ENCODE peak calls at places on chromosomes 7 and 10, in five cellular contexts. One of them, this sample, is unnamed. For H3K4me1, the result is how much of the 10 kb centered on the place peaks cover.

GRCh38 chr7:108376206-108376605 is 80.0 kb downstream of the NRCAM start:
- DNase-seq in endodermal cell: no peak
- DNase-seq in cardiac muscle cell: no peak
- DNase-seq in prostate gland: no peak
- DNase-seq in aorta: no peak
- DNase-seq in this sample: no peak

GRCh38 chr7:77209479-77210139 is 10.0 kb upstream of the FGL2 start:
- DNase-seq in endodermal cell: no peak
- DNase-seq in cardiac muscle cell: no peak
- DNase-seq in prostate gland: no peak
- DNase-seq in aorta: no peak
- DNase-seq in this sample: no peak

GRCh38 chr10:24341371-24341770 is 132.4 kb downstream of the KIAA1217 start:
- DNase-seq in endodermal cell: no peak
- DNase-seq in cardiac muscle cell: no peak
- DNase-seq in prostate gland: no peak
- DNase-seq in aorta: no peak
- DNase-seq in this sample: no peak

GRCh38 chr10:120827251-120827875 is 23.8 kb upstream of the WDR11 start:
- DNase-seq in endodermal cell: no peak
- DNase-seq in cardiac muscle cell: no peak
- DNase-seq in prostate gland: no peak
- DNase-seq in aorta: no peak
- DNase-seq in this sample: no peak

GRCh38 chr7:54841772-54842707 is 83.0 kb upstream of the SEC61G start:
- DNase-seq in endodermal cell: peak
- DNase-seq in cardiac muscle cell: peak
- DNase-seq in prostate gland: no peak
- DNase-seq in aorta: peak
- DNase-seq in this sample: no peak

GRCh38 chr10:17742918-17743317 is 9.1 kb upstream of the TMEM236 start:
- DNase-seq in endodermal cell: peak
- DNase-seq in cardiac muscle cell: peak
- DNase-seq in prostate gland: peak
- DNase-seq in aorta: peak
- DNase-seq in this sample: no peak

GRCh38 chr10:124646483-124647352 is 97.5 kb downstream of the FAM53B start:
- DNase-seq in endodermal cell: no peak
- DNase-seq in cardiac muscle cell: no peak
- DNase-seq in prostate gland: no peak
- DNase-seq in aorta: peak
- DNase-seq in this sample: peak

GRCh38 chr10:93916257-93917063 is 22.7 kb downstream of the SLC35G1 start:
- DNase-seq in endodermal cell: no peak
- DNase-seq in cardiac muscle cell: peak
- DNase-seq in prostate gland: no peak
- DNase-seq in aorta: no peak
- DNase-seq in this sample: no peak

GRCh38 chr10:68816796-68817412 is 10.4 kb upstream of the STOX1 start:
- DNase-seq in endodermal cell: no peak
- DNase-seq in cardiac muscle cell: no peak
- DNase-seq in prostate gland: no peak
- DNase-seq in aorta: no peak
- DNase-seq in this sample: no peak

GRCh38 chr10:71278691-71279588 is 40.1 kb upstream of the SLC29A3 start:
- DNase-seq in endodermal cell: peak
- DNase-seq in cardiac muscle cell: no peak
- DNase-seq in prostate gland: no peak
- DNase-seq in aorta: no peak
- DNase-seq in this sample: no peak

GRCh38 chr10:68561804-68562649 is 1.9 kb downstream of the TET1 start:
- DNase-seq in endodermal cell: peak
- DNase-seq in cardiac muscle cell: peak
- DNase-seq in prostate gland: no peak
- DNase-seq in aorta: no peak
- DNase-seq in this sample: no peak

GRCh38 chr7:302054-302992 is 12.4 kb downstream of the FOXL3 start:
- DNase-seq in endodermal cell: peak
- DNase-seq in cardiac muscle cell: no peak
- DNase-seq in prostate gland: no peak
- DNase-seq in aorta: no peak
- DNase-seq in this sample: no peak

GRCh38 chr7:92255308-92255707 is 9.5 kb downstream of the ANKIB1 start:
- DNase-seq in endodermal cell: no peak
- DNase-seq in cardiac muscle cell: no peak
- DNase-seq in prostate gland: no peak
- DNase-seq in aorta: peak
- DNase-seq in this sample: no peak

GRCh38 chr10:98778277-98778759 is 331.6 kb upstream of the HPS1 start:
- DNase-seq in endodermal cell: no peak
- DNase-seq in cardiac muscle cell: no peak
- DNase-seq in prostate gland: no peak
- DNase-seq in aorta: no peak
- DNase-seq in this sample: no peak

GRCh38 chr7:41573881-41574280 is 129.0 kb downstream of the INHBA start:
- DNase-seq in endodermal cell: no peak
- DNase-seq in cardiac muscle cell: no peak
- DNase-seq in prostate gland: no peak
- DNase-seq in aorta: no peak
- DNase-seq in this sample: no peak

GRCh38 chr10:86756511-86757109 is at the start of gene BMPR1A:
- DNase-seq in endodermal cell: peak
- DNase-seq in cardiac muscle cell: peak
- DNase-seq in prostate gland: peak
- DNase-seq in aorta: peak
- DNase-seq in this sample: peak

GRCh38 chr10:75432176-75432575 is 752 bp downstream of the LRMDA start:
- DNase-seq in endodermal cell: peak
- DNase-seq in cardiac muscle cell: no peak
- DNase-seq in prostate gland: no peak
- DNase-seq in aorta: no peak
- DNase-seq in this sample: no peak

GRCh38 chr7:1555813-1556540 is at the start of gene TMEM184A:
- DNase-seq in endodermal cell: peak
- DNase-seq in cardiac muscle cell: peak
- DNase-seq in prostate gland: peak
- DNase-seq in aorta: no peak
- DNase-seq in this sample: peak

GRCh38 chr7:123209786-123210185 is 10.0 kb upstream of the SLC13A1 start:
- DNase-seq in endodermal cell: no peak
- DNase-seq in cardiac muscle cell: peak
- DNase-seq in prostate gland: no peak
- DNase-seq in aorta: no peak
- DNase-seq in this sample: no peak

GRCh38 chr10:44043646-44044368 is 341.1 kb downstream of the CXCL12 start:
- DNase-seq in endodermal cell: no peak
- DNase-seq in cardiac muscle cell: no peak
- DNase-seq in prostate gland: no peak
- DNase-seq in aorta: no peak
- DNase-seq in this sample: no peak

GRCh38 chr10:113435881-113436280 is 117.0 kb upstream of the HABP2 start:
- DNase-seq in endodermal cell: no peak
- DNase-seq in cardiac muscle cell: no peak
- DNase-seq in prostate gland: no peak
- DNase-seq in aorta: no peak
- DNase-seq in this sample: no peak

GRCh38 chr10:100774876-100775275 is 29.5 kb downstream of the PAX2 start:
- DNase-seq in endodermal cell: no peak
- DNase-seq in cardiac muscle cell: no peak
- DNase-seq in prostate gland: no peak
- DNase-seq in aorta: no peak
- DNase-seq in this sample: no peak

GRCh38 chr7:92717982-92718716 is 118.2 kb downstream of the CDK6 start:
- DNase-seq in endodermal cell: no peak
- DNase-seq in cardiac muscle cell: no peak
- DNase-seq in prostate gland: peak
- DNase-seq in aorta: peak
- DNase-seq in this sample: no peak

DNA sequence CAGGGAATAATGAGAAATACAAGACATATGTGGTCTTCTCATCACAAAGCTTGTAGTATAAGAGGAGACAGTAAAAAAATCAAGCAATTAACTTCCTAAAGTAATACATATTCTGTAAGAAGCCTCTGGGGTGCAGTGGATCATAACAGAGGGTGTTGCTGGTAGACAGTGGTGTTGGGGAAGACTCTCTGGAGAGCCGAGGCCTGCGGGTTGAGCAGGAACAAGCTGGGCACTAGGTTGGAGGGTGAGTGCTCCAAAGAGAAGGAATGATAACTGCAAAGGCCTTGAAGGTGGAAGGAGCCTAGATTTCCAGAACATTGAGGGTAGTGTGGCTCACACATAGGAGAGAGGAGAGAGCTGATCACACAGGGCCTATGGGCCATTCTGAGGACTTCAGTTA is 1.5 kb downstream of the GIMAP4 start:
- DNase-seq in endodermal cell: no peak
- DNase-seq in cardiac muscle cell: no peak
- DNase-seq in prostate gland: no peak
- DNase-seq in aorta: no peak
- DNase-seq in this sample: no peak
- H3K4me3 ChIP-seq in endodermal cell: no peak
- H3K4me3 ChIP-seq in cardiac muscle cell: no peak
- H3K4me3 ChIP-seq in prostate gland: peak
- H3K4me3 ChIP-seq in aorta: no peak
- H3K4me3 ChIP-seq in this sample: peak

DNA sequence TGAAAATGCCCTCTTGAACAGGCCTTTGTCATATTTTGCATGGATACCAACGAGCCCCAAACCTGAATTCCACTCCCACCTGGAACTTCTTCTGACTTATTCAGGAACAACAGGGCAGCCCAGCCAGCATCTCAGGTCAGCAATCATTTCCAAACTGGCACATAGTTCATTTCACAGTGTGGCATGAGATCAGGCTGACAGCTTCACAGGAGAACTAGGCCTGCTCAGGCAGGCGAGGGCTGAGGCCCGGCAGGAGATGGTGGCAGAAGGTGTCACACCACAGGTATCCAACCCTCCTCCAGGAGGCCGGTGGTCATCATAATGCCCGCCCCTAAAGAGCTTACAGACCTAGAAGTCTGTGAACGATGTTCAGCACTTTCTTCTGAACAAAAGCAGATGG is 42.5 kb downstream of the DENND11 start:
- DNase-seq in endodermal cell: no peak
- DNase-seq in cardiac muscle cell: no peak
- DNase-seq in prostate gland: no peak
- DNase-seq in aorta: no peak
- DNase-seq in this sample: no peak
- H3K27ac ChIP-seq in endodermal cell: no peak
- H3K27ac ChIP-seq in cardiac muscle cell: no peak
- H3K27ac ChIP-seq in prostate gland: no peak
- H3K27ac ChIP-seq in aorta: no peak
- H3K27ac ChIP-seq in this sample: peak

DNA sequence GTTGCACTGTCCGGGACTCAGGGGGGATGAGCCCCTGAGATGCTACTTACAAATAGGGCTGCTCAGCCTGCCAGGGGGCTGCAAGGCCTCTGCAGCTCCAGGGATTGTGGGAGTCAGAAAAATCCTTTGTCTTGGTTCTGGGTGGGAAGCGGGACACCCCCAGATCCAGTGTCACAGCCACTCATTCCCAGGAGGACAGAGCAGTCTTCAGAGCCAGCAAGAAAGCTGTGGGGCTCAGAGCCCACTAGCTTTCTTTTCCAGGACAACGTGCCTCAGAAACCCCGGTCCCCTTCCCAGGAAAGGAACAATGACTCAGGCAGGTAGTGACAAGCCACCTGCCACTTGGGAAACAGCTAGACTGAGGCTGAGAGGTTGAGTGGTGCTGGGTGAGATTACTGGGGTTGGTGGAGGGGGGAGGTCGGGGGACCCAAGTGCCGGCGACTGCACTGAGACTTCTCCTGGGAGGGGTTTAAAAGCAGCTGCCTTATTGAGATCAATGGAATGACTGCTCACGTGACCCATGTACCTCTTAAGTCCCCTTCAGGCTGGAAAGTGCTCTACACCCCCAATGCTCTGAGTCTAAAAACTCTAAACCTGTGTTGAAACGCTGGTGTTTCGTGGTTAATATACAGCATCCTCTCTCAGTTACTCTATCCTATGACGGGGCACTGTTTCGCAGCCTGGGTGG is 123.6 kb downstream of the UBE2H start:
- DNase-seq in endodermal cell: peak
- DNase-seq in cardiac muscle cell: peak
- DNase-seq in prostate gland: no peak
- DNase-seq in aorta: no peak
- DNase-seq in this sample: peak
- H3K4me1 ChIP-seq in endodermal cell: under half
- H3K4me1 ChIP-seq in cardiac muscle cell: under half
- H3K4me1 ChIP-seq in prostate gland: under half
- H3K4me1 ChIP-seq in aorta: under half
- H3K4me1 ChIP-seq in this sample: under half

GRCh38 chr10:97538839-97539238 is 33.7 kb upstream of the ANKRD2 start:
- DNase-seq in endodermal cell: peak
- DNase-seq in cardiac muscle cell: no peak
- DNase-seq in prostate gland: no peak
- DNase-seq in aorta: no peak
- DNase-seq in this sample: no peak

GRCh38 chr10:97539523-97540200 is 32.9 kb upstream of the ANKRD2 start:
- DNase-seq in endodermal cell: peak
- DNase-seq in cardiac muscle cell: no peak
- DNase-seq in prostate gland: no peak
- DNase-seq in aorta: peak
- DNase-seq in this sample: peak

GRCh38 chr10:97543025-97543546 is 29.5 kb upstream of the ANKRD2 start:
- DNase-seq in endodermal cell: peak
- DNase-seq in cardiac muscle cell: no peak
- DNase-seq in prostate gland: peak
- DNase-seq in aorta: peak
- DNase-seq in this sample: peak

GRCh38 chr10:97542169-97543024 is 30.2 kb upstream of the ANKRD2 start:
- DNase-seq in endodermal cell: peak
- DNase-seq in cardiac muscle cell: no peak
- DNase-seq in prostate gland: peak
- DNase-seq in aorta: peak
- DNase-seq in this sample: no peak

GRCh38 chr10:97540669-97541500 is 31.7 kb upstream of the ANKRD2 start:
- DNase-seq in endodermal cell: peak
- DNase-seq in cardiac muscle cell: no peak
- DNase-seq in prostate gland: no peak
- DNase-seq in aorta: peak
- DNase-seq in this sample: peak
- H3K4me3 ChIP-seq in endodermal cell: no peak
- H3K4me3 ChIP-seq in cardiac muscle cell: no peak
- H3K4me3 ChIP-seq in prostate gland: no peak
- H3K4me3 ChIP-seq in aorta: no peak
- H3K4me3 ChIP-seq in this sample: no peak

GRCh38 chr7:98728555-98728954 is 111.5 kb downstream of the NPTX2 start:
- DNase-seq in endodermal cell: no peak
- DNase-seq in cardiac muscle cell: no peak
- DNase-seq in prostate gland: no peak
- DNase-seq in aorta: no peak
- DNase-seq in this sample: no peak
- H3K27ac ChIP-seq in endodermal cell: no peak
- H3K27ac ChIP-seq in cardiac muscle cell: no peak
- H3K27ac ChIP-seq in prostate gland: no peak
- H3K27ac ChIP-seq in aorta: no peak
- H3K27ac ChIP-seq in this sample: no peak